ENCODE peak calls at places on chromosomes 16 and 17, in ten cellular contexts. T is dorsolateral prefrontal cortex; E is EL; F is Caco-2; B is globus pallidus; S is stimulated activated CD4-positive, alpha-beta T cell treated with anti-CD3 and anti-CD28 coated beads, Interleukin-1b, Interleukin-23, amount 100 ng/mL, for 1 hour; A is dermis blood vessel endothelial cell; R is nucleus accumbens; Z is choroid plexus epithelial cell; D is fibroblast of pulmonary artery. X is an unnamed sample.

GRCh38 chr17:77738666-77739531 is 219.6 kb upstream of the TNRC6C start:
- DNase-seq in T (peak), E (no peak), F (no peak), B (peak), S (no peak), A (peak), R (no peak), Z (no peak), D (peak), X (no peak)

GRCh38 chr17:16462070-16462864 is 29.7 kb downstream of the LRRC75A start:
- DNase-seq in T (no peak), E (no peak), F (no peak), B (no peak), S (no peak), A (no peak), R (no peak), Z (no peak), D (no peak), X (no peak)

GRCh38 chr16:79839450-79839849 is 238.9 kb upstream of the MAF start:
- DNase-seq in T (no peak), E (no peak), F (no peak), B (no peak), S (no peak), A (no peak), R (no peak), Z (no peak), D (no peak), X (no peak)

GRCh38 chr17:8939496-8940334 is 25.8 kb downstream of the PIK3R5 start:
- DNase-seq in T (no peak), E (no peak), F (no peak), B (no peak), S (no peak), A (no peak), R (no peak), Z (no peak), D (no peak), X (no peak)

GRCh38 chr17:66850692-66851091 is 15.8 kb downstream of the CACNG5 start:
- DNase-seq in T (no peak), E (no peak), F (no peak), B (peak), S (no peak), A (no peak), R (no peak), Z (peak), D (no peak), X (no peak)

GRCh38 chr17:59607061-59607460 is 12.6 kb upstream of the CLTC start:
- DNase-seq in T (no peak), E (no peak), F (no peak), B (no peak), S (no peak), A (peak), R (no peak), Z (no peak), D (no peak), X (no peak)

GRCh38 chr16:55035956-55036355 is 105.3 kb downstream of the IRX5 start:
- DNase-seq in T (no peak), E (no peak), F (no peak), B (no peak), S (no peak), A (no peak), R (no peak), Z (no peak), D (no peak), X (no peak)

GRCh38 chr17:47117386-47117785 is 71.7 kb downstream of the CDC27 start:
- DNase-seq in T (no peak), E (no peak), F (no peak), B (peak), S (no peak), A (no peak), R (no peak), Z (no peak), D (no peak), X (peak)

GRCh38 chr17:54426287-54426886 is 474.3 kb upstream of the TOM1L1 start:
- DNase-seq in T (no peak), E (no peak), F (peak), B (no peak), S (no peak), A (no peak), R (no peak), Z (no peak), D (peak), X (peak)

GRCh38 chr16:77834600-77834963 is 46.2 kb downstream of the VAT1L start:
- DNase-seq in T (no peak), E (peak), F (no peak), B (no peak), S (no peak), A (peak), R (no peak), Z (peak), D (peak), X (no peak)